ENCODE peak calls at places on chromosomes 1 and 21, in six cellular contexts. T, I, V, P, S and B are unnamed samples.

GRCh38 chr21:34243562-34243961 is 120.2 kb upstream of the KCNE2 start:
- DNase-seq in T (peak; percentile 39), I (no peak), V (no peak), P (peak; percentile 31), S (peak; percentile 15), B (peak; percentile 37)

GRCh38 chr1:84415386-84415785 is 17.1 kb downstream of the DNASE2B start:
- DNase-seq in T (peak; percentile 29), I (no peak), V (no peak), P (peak; percentile 47), S (peak; percentile 23), B (no peak)

GRCh38 chr1:67880056-67880601 is 46.9 kb upstream of the GNG12 start:
- DNase-seq in T (peak; percentile 92), I (no peak), V (peak; percentile 40), P (peak; percentile 66), S (peak; percentile 66), B (no peak)

GRCh38 chr1:222815367-222815765 is 527 bp downstream of the DISP1 start:
- DNase-seq in T (peak; percentile 51), I (no peak), V (no peak), P (no peak), S (no peak), B (peak; percentile 62)

GRCh38 chr1:199720496-199720895 is 307.0 kb upstream of the NR5A2 start:
- DNase-seq in T (no peak), I (no peak), V (no peak), P (no peak), S (no peak), B (no peak)

GRCh38 chr1:147840909-147841308 is 61.7 kb upstream of the GJA8 start:
- DNase-seq in T (peak; percentile 4), I (no peak), V (no peak), P (peak; percentile 11), S (no peak), B (peak; percentile 7)

GRCh38 chr1:24551910-24552571 is 3.8 kb upstream of the NCMAP start:
- DNase-seq in T (no peak), I (no peak), V (no peak), P (no peak), S (no peak), B (no peak)

GRCh38 chr21:26388731-26389231 is 184.3 kb downstream of the CYYR1 start:
- DNase-seq in T (peak; percentile 62), I (no peak), V (no peak), P (peak; percentile 68), S (peak; percentile 44), B (no peak)

GRCh38 chr1:29382851-29383588 is 146.7 kb downstream of the PTPRU start:
- DNase-seq in T (no peak), I (no peak), V (no peak), P (no peak), S (no peak), B (no peak)

GRCh38 chr1:1677718-1678580 is 14.6 kb downstream of the SLC35E2B start:
- DNase-seq in T (no peak), I (peak; percentile 49), V (no peak), P (no peak), S (no peak), B (peak; percentile 73)

GRCh38 chr1:18100493-18101063 is 7.0 kb upstream of the IGSF21 start:
- DNase-seq in T (peak; percentile 61), I (no peak), V (peak; percentile 36), P (peak; percentile 20), S (peak; percentile 48), B (peak; percentile 55)

GRCh38 chr1:198187973-198188588 is 31.3 kb downstream of the NEK7 start:
- DNase-seq in T (no peak), I (no peak), V (no peak), P (peak; percentile 32), S (no peak), B (peak; percentile 33)

DNA sequence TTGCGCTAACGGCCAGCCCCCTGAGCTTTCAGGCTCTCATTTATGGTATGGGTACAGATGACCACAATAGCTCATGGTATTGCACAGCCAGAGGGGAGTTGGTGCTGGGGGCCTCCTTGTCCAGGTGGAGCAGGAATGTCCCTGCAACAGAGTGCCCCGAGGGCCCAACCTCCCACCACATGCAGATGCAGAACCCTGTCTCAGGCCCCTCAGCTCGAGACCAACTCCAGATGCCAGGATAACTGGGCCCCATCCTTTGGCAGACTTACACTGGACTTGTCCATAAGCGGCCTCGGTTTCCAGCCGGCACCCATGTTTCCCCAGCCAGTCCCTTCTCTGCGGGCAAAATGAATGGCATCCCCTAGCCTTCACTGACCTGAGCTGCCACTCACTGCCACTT is 67.1 kb downstream of the VWA5B1 start:
- DNase-seq in T (no peak), I (no peak), V (no peak), P (no peak), S (no peak), B (no peak)
- H3K4me3 ChIP-seq in T (no peak overlapping the region), I (no peak overlapping the region), V (no peak overlapping the region), P (no peak overlapping the region), S (no peak overlapping the region), B (no peak overlapping the region)

DNA sequence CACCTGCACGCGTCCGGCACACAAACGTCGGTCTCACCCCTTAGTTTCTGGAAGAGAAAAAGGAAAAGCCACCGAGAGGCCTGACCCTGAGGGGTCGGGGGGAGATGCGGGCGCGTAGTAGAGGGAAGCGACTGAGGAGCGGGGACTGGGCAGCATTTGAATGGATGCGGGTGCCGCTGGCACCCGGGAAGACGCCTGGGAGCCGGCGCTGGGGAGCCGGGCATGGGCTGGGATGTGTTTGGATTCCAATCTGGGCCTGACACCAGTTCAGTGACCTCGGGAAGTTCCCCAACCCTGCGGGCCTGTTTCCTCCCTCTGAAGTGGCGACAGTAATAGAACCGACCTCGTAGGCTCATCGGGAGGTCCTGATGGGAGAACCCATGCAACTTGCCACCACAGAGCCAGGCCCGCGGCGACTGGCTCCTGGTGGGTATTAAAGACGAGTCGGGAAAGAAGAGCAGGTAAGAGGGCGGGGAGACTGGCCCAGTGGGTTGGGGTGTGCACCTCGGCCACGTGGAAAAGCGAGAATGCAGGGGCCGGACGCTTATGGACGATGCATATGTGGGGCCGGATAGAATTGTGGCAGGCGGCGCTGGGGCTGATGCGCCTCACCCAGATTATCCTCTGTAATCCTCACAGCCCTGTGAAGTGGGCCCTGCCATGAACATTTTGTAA is 105.9 kb downstream of the SLC16A1 start:
- DNase-seq in T (no peak), I (no peak), V (no peak), P (no peak), S (no peak), B (no peak)
- H3K4me3 ChIP-seq in T (peak overlapping the region; percentile 48), I (no peak overlapping the region), V (peak overlapping the region; percentile 48), P (peak overlapping the region; percentile 59), S (peak overlapping the region; percentile 34), B (no peak overlapping the region)

DNA sequence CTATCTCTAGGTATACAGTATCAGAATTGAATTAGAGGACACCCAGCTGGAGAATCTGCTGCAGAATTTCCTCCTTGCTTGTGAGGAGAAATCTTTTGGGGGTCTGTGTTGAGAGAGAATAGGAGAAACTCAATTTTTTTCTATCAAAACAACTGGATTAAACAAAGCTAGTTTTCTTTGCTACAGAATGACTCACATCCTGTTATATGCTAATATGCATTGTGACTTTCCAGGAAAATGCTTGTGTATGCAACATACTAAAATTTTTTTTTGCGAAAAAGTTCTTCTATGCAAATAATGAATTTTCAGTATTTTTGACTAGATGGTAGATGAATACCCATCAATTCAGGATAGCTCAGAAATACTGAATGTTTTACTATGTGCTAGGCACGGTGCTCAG is 2.2 kb downstream of the VAMP4 start:
- DNase-seq in T (peak; percentile 54), I (no peak), V (no peak), P (peak; percentile 53), S (peak; percentile 15), B (no peak)
- H3K4me3 ChIP-seq in T (no peak overlapping the region), I (no peak overlapping the region), V (no peak overlapping the region), P (no peak overlapping the region), S (no peak overlapping the region), B (no peak overlapping the region)

GRCh38 chr1:44777969-44778635 is 2.8 kb downstream of the RPS8 start:
- DNase-seq in T (no peak), I (peak; percentile 25), V (no peak), P (no peak), S (no peak), B (no peak)
- H3K4me3 ChIP-seq in T (peak overlapping the region; percentile 83), I (no peak overlapping the region), V (peak overlapping the region; percentile 86), P (peak overlapping the region; percentile 0), S (peak overlapping the region; percentile 97), B (no peak overlapping the region)

GRCh38 chr1:61253912-61254628 is 171.7 kb downstream of the NFIA start:
- DNase-seq in T (peak; percentile 56), I (no peak), V (no peak), P (no peak), S (no peak), B (no peak)
- H3K4me3 ChIP-seq in T (no peak overlapping the region), I (no peak overlapping the region), V (no peak overlapping the region), P (no peak overlapping the region), S (no peak overlapping the region), B (no peak overlapping the region)

GRCh38 chr1:87062687-87063086 is 148.3 kb downstream of the HS2ST1 start:
- DNase-seq in T (no peak), I (no peak), V (no peak), P (no peak), S (no peak), B (no peak)

GRCh38 chr1:87061742-87062156 is 147.3 kb downstream of the HS2ST1 start:
- DNase-seq in T (peak; percentile 94), I (no peak), V (peak; percentile 29), P (peak; percentile 8), S (peak; percentile 27), B (no peak)

GRCh38 chr1:87052986-87053385 is 138.6 kb downstream of the HS2ST1 start:
- DNase-seq in T (no peak), I (no peak), V (no peak), P (no peak), S (no peak), B (no peak)

GRCh38 chr1:87056974-87057373 is 142.5 kb downstream of the HS2ST1 start:
- DNase-seq in T (no peak), I (no peak), V (no peak), P (no peak), S (no peak), B (no peak)

GRCh38 chr1:87058343-87058649 is 143.9 kb downstream of the HS2ST1 start:
- DNase-seq in T (peak; percentile 57), I (no peak), V (no peak), P (no peak), S (no peak), B (no peak)
- H3K4me3 ChIP-seq in T (no peak overlapping the region), I (no peak overlapping the region), V (no peak overlapping the region), P (no peak overlapping the region), S (no peak overlapping the region), B (no peak overlapping the region)

DNA sequence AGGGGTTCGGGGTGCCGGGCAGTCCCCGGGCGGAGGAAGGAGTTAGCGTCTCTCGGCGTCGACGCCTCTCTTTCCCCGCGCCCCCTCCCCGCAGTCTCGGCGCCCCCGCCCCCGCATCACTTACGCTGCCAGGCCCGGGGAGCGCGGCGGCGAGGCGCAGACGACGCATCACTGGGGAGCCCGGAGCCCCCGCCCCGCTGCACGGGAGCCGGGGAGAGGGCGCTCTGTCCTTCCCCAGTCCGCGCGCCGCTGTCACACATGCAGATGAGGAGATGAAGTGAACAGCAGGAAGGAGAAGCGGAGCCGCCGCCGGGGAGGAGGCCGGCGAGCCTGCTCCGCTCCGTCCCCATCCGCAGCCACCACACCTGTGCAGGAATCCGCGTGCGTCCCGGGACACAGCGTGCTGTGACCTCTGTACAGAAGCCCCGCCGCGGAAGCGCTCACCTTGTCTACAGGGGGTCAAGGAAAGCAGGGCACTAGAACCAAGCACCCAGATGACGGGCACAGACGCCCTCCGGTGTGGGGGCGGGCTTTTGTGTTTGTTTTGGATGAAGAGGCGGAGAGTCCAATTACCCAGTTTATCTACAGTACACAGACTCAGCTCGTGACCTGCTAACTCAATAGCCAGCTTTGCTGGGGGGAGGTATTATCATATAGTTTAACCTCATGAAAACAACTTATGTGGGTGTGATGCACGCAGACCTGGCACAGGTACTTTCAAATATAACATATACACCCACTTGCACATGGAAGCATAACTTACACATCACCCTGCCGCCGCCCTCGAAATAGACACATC is 12.5 kb downstream of the KLHDC8A start:
- DNase-seq in T (no peak), I (peak; percentile 78), V (no peak), P (no peak), S (no peak), B (no peak)
- H3K4me3 ChIP-seq in T (no peak overlapping the region), I (no peak overlapping the region), V (peak overlapping the region; percentile 15), P (no peak overlapping the region), S (no peak overlapping the region), B (no peak overlapping the region)